ENCODE peak calls at places on chromosome 5, in ten cellular contexts. One of them, this sample, is unnamed.

GRCh38 chr5:54522080-54522479 is 4.5 kb downstream of the SNX18 start:
- DNase-seq in tibial artery: no peak
- DNase-seq in pancreas: no peak
- DNase-seq in choroid plexus epithelial cell: no peak
- DNase-seq in mesothelial cell of epicardium: no peak
- DNase-seq in MM.1S: no peak
- DNase-seq in RWPE2: no peak
- DNase-seq in GM12865: no peak
- DNase-seq in DND-41: no peak
- DNase-seq in fibroblast of mammary gland: no peak
- DNase-seq in this sample: no peak

GRCh38 chr5:148912714-148913398 is 86.4 kb downstream of the ADRB2 start:
- DNase-seq in tibial artery: no peak
- DNase-seq in pancreas: peak
- DNase-seq in choroid plexus epithelial cell: peak
- DNase-seq in mesothelial cell of epicardium: peak
- DNase-seq in MM.1S: no peak
- DNase-seq in RWPE2: peak
- DNase-seq in GM12865: no peak
- DNase-seq in DND-41: no peak
- DNase-seq in fibroblast of mammary gland: peak
- DNase-seq in this sample: no peak

GRCh38 chr5:22970956-22971618 is 117.9 kb upstream of the CDH12 start:
- DNase-seq in tibial artery: peak
- DNase-seq in pancreas: no peak
- DNase-seq in choroid plexus epithelial cell: no peak
- DNase-seq in mesothelial cell of epicardium: no peak
- DNase-seq in MM.1S: no peak
- DNase-seq in RWPE2: no peak
- DNase-seq in GM12865: no peak
- DNase-seq in DND-41: no peak
- DNase-seq in fibroblast of mammary gland: no peak
- DNase-seq in this sample: no peak

GRCh38 chr5:119049824-119050449 is 20.9 kb upstream of the DMXL1 start:
- DNase-seq in tibial artery: no peak
- DNase-seq in pancreas: no peak
- DNase-seq in choroid plexus epithelial cell: peak
- DNase-seq in mesothelial cell of epicardium: no peak
- DNase-seq in MM.1S: no peak
- DNase-seq in RWPE2: no peak
- DNase-seq in GM12865: no peak
- DNase-seq in DND-41: no peak
- DNase-seq in fibroblast of mammary gland: peak
- DNase-seq in this sample: no peak

GRCh38 chr5:10902145-10902544 is 141.1 kb upstream of the DAP start:
- DNase-seq in tibial artery: no peak
- DNase-seq in pancreas: no peak
- DNase-seq in choroid plexus epithelial cell: peak
- DNase-seq in mesothelial cell of epicardium: no peak
- DNase-seq in MM.1S: no peak
- DNase-seq in RWPE2: no peak
- DNase-seq in GM12865: no peak
- DNase-seq in DND-41: no peak
- DNase-seq in fibroblast of mammary gland: peak
- DNase-seq in this sample: no peak

GRCh38 chr5:133385346-133385745 is 227.0 kb downstream of the FSTL4 start:
- DNase-seq in tibial artery: peak
- DNase-seq in pancreas: no peak
- DNase-seq in choroid plexus epithelial cell: no peak
- DNase-seq in mesothelial cell of epicardium: no peak
- DNase-seq in MM.1S: no peak
- DNase-seq in RWPE2: no peak
- DNase-seq in GM12865: no peak
- DNase-seq in DND-41: no peak
- DNase-seq in fibroblast of mammary gland: no peak
- DNase-seq in this sample: no peak

GRCh38 chr5:155953335-155953734 is 373.6 kb upstream of the SGCD start:
- DNase-seq in tibial artery: no peak
- DNase-seq in pancreas: no peak
- DNase-seq in choroid plexus epithelial cell: no peak
- DNase-seq in mesothelial cell of epicardium: no peak
- DNase-seq in MM.1S: no peak
- DNase-seq in RWPE2: no peak
- DNase-seq in GM12865: no peak
- DNase-seq in DND-41: no peak
- DNase-seq in fibroblast of mammary gland: peak
- DNase-seq in this sample: no peak

GRCh38 chr5:78569441-78569840 is 79.1 kb downstream of the LHFPL2 start:
- DNase-seq in tibial artery: peak
- DNase-seq in pancreas: peak
- DNase-seq in choroid plexus epithelial cell: peak
- DNase-seq in mesothelial cell of epicardium: peak
- DNase-seq in MM.1S: no peak
- DNase-seq in RWPE2: peak
- DNase-seq in GM12865: no peak
- DNase-seq in DND-41: no peak
- DNase-seq in fibroblast of mammary gland: peak
- DNase-seq in this sample: peak

GRCh38 chr5:97534166-97534565 is 351.1 kb upstream of the RIOK2 start:
- DNase-seq in tibial artery: no peak
- DNase-seq in pancreas: peak
- DNase-seq in choroid plexus epithelial cell: peak
- DNase-seq in mesothelial cell of epicardium: no peak
- DNase-seq in MM.1S: peak
- DNase-seq in RWPE2: no peak
- DNase-seq in GM12865: peak
- DNase-seq in DND-41: peak
- DNase-seq in fibroblast of mammary gland: peak
- DNase-seq in this sample: no peak

GRCh38 chr5:142397178-142397577 is 72.4 kb upstream of the SPRY4 start:
- DNase-seq in tibial artery: no peak
- DNase-seq in pancreas: no peak
- DNase-seq in choroid plexus epithelial cell: no peak
- DNase-seq in mesothelial cell of epicardium: no peak
- DNase-seq in MM.1S: no peak
- DNase-seq in RWPE2: no peak
- DNase-seq in GM12865: no peak
- DNase-seq in DND-41: no peak
- DNase-seq in fibroblast of mammary gland: no peak
- DNase-seq in this sample: no peak

GRCh38 chr5:55936100-55936693 is 58.6 kb downstream of the IL6ST start:
- DNase-seq in tibial artery: peak
- DNase-seq in pancreas: peak
- DNase-seq in choroid plexus epithelial cell: peak
- DNase-seq in mesothelial cell of epicardium: peak
- DNase-seq in MM.1S: peak
- DNase-seq in RWPE2: no peak
- DNase-seq in GM12865: peak
- DNase-seq in DND-41: peak
- DNase-seq in fibroblast of mammary gland: peak
- DNase-seq in this sample: peak

GRCh38 chr5:5464036-5464715 is 41.7 kb downstream of the ICE1 start:
- DNase-seq in tibial artery: no peak
- DNase-seq in pancreas: no peak
- DNase-seq in choroid plexus epithelial cell: no peak
- DNase-seq in mesothelial cell of epicardium: no peak
- DNase-seq in MM.1S: no peak
- DNase-seq in RWPE2: no peak
- DNase-seq in GM12865: no peak
- DNase-seq in DND-41: no peak
- DNase-seq in fibroblast of mammary gland: no peak
- DNase-seq in this sample: no peak

GRCh38 chr5:86465052-86465838 is 152.5 kb upstream of the COX7C start:
- DNase-seq in tibial artery: no peak
- DNase-seq in pancreas: no peak
- DNase-seq in choroid plexus epithelial cell: no peak
- DNase-seq in mesothelial cell of epicardium: no peak
- DNase-seq in MM.1S: no peak
- DNase-seq in RWPE2: no peak
- DNase-seq in GM12865: no peak
- DNase-seq in DND-41: no peak
- DNase-seq in fibroblast of mammary gland: no peak
- DNase-seq in this sample: no peak

GRCh38 chr5:1808466-1808865 is 7.3 kb downstream of the NDUFS6 start:
- DNase-seq in tibial artery: no peak
- DNase-seq in pancreas: no peak
- DNase-seq in choroid plexus epithelial cell: peak
- DNase-seq in mesothelial cell of epicardium: no peak
- DNase-seq in MM.1S: no peak
- DNase-seq in RWPE2: no peak
- DNase-seq in GM12865: no peak
- DNase-seq in DND-41: no peak
- DNase-seq in fibroblast of mammary gland: peak
- DNase-seq in this sample: no peak

GRCh38 chr5:162842725-162843124 is 594.7 kb upstream of the CCNG1 start:
- DNase-seq in tibial artery: no peak
- DNase-seq in pancreas: no peak
- DNase-seq in choroid plexus epithelial cell: no peak
- DNase-seq in mesothelial cell of epicardium: no peak
- DNase-seq in MM.1S: no peak
- DNase-seq in RWPE2: no peak
- DNase-seq in GM12865: no peak
- DNase-seq in DND-41: peak
- DNase-seq in fibroblast of mammary gland: no peak
- DNase-seq in this sample: no peak

GRCh38 chr5:113524927-113525326 is 11.4 kb downstream of the YTHDC2 start:
- DNase-seq in tibial artery: no peak
- DNase-seq in pancreas: no peak
- DNase-seq in choroid plexus epithelial cell: no peak
- DNase-seq in mesothelial cell of epicardium: no peak
- DNase-seq in MM.1S: peak
- DNase-seq in RWPE2: no peak
- DNase-seq in GM12865: peak
- DNase-seq in DND-41: no peak
- DNase-seq in fibroblast of mammary gland: peak
- DNase-seq in this sample: no peak

DNA sequence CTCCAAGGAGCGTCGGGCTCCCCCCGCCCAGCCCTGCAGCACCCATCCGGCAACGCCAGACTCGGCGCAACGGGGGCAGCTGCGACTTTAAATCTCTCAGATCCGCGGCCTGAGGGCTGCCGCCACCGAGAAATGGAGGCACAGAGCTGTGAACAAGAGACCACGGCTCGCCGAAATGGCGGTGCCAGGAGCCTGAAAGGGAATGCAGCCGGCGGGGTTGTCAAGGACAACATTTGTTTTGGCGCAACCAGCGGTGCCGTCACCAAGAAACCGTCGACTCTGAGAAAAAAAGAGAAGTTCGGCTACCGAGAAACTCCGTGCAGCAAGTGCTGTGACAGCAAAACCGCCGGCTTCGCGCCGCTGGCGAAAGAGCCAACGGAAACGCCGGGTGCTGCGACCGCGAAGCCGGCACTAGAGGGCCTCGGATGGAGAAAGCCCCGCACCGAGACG is 2.1 kb upstream of the ANXA2R start:
- DNase-seq in tibial artery: peak
- DNase-seq in pancreas: peak
- DNase-seq in choroid plexus epithelial cell: peak
- DNase-seq in mesothelial cell of epicardium: peak
- DNase-seq in MM.1S: peak
- DNase-seq in RWPE2: no peak
- DNase-seq in GM12865: peak
- DNase-seq in DND-41: peak
- DNase-seq in fibroblast of mammary gland: peak
- DNase-seq in this sample: no peak
- TF ChIP-seq CTCF in tibial artery: peak
- TF ChIP-seq CTCF in pancreas: no peak
- TF ChIP-seq CTCF in choroid plexus epithelial cell: peak
- TF ChIP-seq CTCF in mesothelial cell of epicardium: peak
- TF ChIP-seq CTCF in MM.1S: peak
- TF ChIP-seq CTCF in RWPE2: no peak
- TF ChIP-seq CTCF in GM12865: peak
- TF ChIP-seq CTCF in DND-41: peak
- TF ChIP-seq CTCF in fibroblast of mammary gland: no peak
- TF ChIP-seq CTCF in this sample: no peak

GRCh38 chr5:16465544-16466432 is at the start of gene ZNF622:
- DNase-seq in tibial artery: peak
- DNase-seq in pancreas: peak
- DNase-seq in choroid plexus epithelial cell: peak
- DNase-seq in mesothelial cell of epicardium: peak
- DNase-seq in MM.1S: peak
- DNase-seq in RWPE2: peak
- DNase-seq in GM12865: peak
- DNase-seq in DND-41: peak
- DNase-seq in fibroblast of mammary gland: peak
- DNase-seq in this sample: peak
- TF ChIP-seq CTCF in tibial artery: no peak
- TF ChIP-seq CTCF in pancreas: no peak
- TF ChIP-seq CTCF in choroid plexus epithelial cell: no peak
- TF ChIP-seq CTCF in mesothelial cell of epicardium: no peak
- TF ChIP-seq CTCF in MM.1S: no peak
- TF ChIP-seq CTCF in RWPE2: no peak
- TF ChIP-seq CTCF in GM12865: no peak
- TF ChIP-seq CTCF in DND-41: no peak
- TF ChIP-seq CTCF in fibroblast of mammary gland: no peak
- TF ChIP-seq CTCF in this sample: no peak

DNA sequence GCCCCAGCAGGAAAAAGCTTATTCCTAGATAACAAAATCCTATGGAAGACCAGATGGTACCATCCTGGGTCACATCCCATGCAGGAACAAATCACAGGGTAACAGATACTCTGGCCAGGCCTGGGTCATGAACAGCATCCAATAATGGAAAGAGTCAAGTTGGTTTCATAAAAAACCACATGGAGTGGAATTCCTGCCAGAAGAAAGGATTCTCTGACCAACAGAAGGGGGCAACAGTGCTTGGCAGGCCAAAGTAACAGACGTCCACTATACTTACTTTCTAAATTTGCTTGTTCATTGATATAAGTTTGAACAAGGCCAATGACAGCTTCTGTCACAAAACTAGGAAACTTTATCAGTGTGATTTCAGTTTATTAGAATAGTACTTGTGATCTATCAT is 273.5 kb downstream of the ARRDC3 start:
- DNase-seq in tibial artery: no peak
- DNase-seq in pancreas: no peak
- DNase-seq in choroid plexus epithelial cell: peak
- DNase-seq in mesothelial cell of epicardium: no peak
- DNase-seq in MM.1S: no peak
- DNase-seq in RWPE2: no peak
- DNase-seq in GM12865: no peak
- DNase-seq in DND-41: no peak
- DNase-seq in fibroblast of mammary gland: peak
- DNase-seq in this sample: no peak
- TF ChIP-seq CTCF in tibial artery: no peak
- TF ChIP-seq CTCF in pancreas: no peak
- TF ChIP-seq CTCF in choroid plexus epithelial cell: peak
- TF ChIP-seq CTCF in mesothelial cell of epicardium: no peak
- TF ChIP-seq CTCF in MM.1S: no peak
- TF ChIP-seq CTCF in RWPE2: no peak
- TF ChIP-seq CTCF in GM12865: no peak
- TF ChIP-seq CTCF in DND-41: no peak
- TF ChIP-seq CTCF in fibroblast of mammary gland: peak
- TF ChIP-seq CTCF in this sample: no peak

DNA sequence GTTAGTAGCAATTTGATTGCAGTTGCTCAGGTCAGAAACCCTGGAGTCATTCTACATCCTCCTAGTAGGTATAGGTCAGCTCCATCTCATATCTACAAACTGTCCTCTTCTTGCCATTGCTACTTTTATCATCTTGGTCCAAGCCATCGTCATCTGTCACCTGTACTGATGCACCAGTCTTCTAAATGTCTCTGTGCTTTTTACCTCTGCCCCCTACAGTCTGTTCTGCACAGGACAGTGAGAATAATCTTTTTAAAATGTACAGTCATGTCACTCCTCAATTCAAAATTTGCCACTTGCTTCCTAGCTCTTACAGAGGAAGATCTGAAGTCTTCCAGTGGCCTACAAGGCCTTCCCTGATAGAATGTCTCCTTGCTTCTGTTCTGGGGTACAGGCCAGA is 6.8 kb downstream of the NNT start:
- DNase-seq in tibial artery: no peak
- DNase-seq in pancreas: no peak
- DNase-seq in choroid plexus epithelial cell: peak
- DNase-seq in mesothelial cell of epicardium: no peak
- DNase-seq in MM.1S: peak
- DNase-seq in RWPE2: no peak
- DNase-seq in GM12865: peak
- DNase-seq in DND-41: no peak
- DNase-seq in fibroblast of mammary gland: peak
- DNase-seq in this sample: no peak
- TF ChIP-seq CTCF in tibial artery: no peak
- TF ChIP-seq CTCF in pancreas: no peak
- TF ChIP-seq CTCF in choroid plexus epithelial cell: peak
- TF ChIP-seq CTCF in mesothelial cell of epicardium: no peak
- TF ChIP-seq CTCF in MM.1S: peak
- TF ChIP-seq CTCF in RWPE2: peak
- TF ChIP-seq CTCF in GM12865: peak
- TF ChIP-seq CTCF in DND-41: peak
- TF ChIP-seq CTCF in fibroblast of mammary gland: peak
- TF ChIP-seq CTCF in this sample: no peak

This sample was measured in omental fat pad.